ENCODE peak calls at places on chromosomes 13 and 19, in ten cellular contexts. L is epithelial cell of esophagus; M is CD4-positive, alpha-beta T cell; K is lower leg skin; E is CD8-positive, alpha-beta T cell; O is stomach; X is endodermal cell; U is HFFc6; H is NB4; G is astrocyte. S is an unnamed sample.

GRCh38 chr19:29663861-29664752 is 1.2 kb upstream of the PLEKHF1 start:
- DNase-seq in L (peak), M (no peak), K (peak), E (no peak), O (no peak), X (no peak), U (peak), H (no peak), G (peak), S (no peak)

GRCh38 chr13:86870388-86870966 is 800.7 kb upstream of the SLITRK5 start:
- DNase-seq in L (peak), M (no peak), K (no peak), E (no peak), O (no peak), X (no peak), U (no peak), H (peak), G (no peak), S (no peak)

GRCh38 chr19:1079566-1080111 is 12.7 kb downstream of the ARHGAP45 start:
- DNase-seq in L (no peak), M (peak), K (no peak), E (no peak), O (no peak), X (no peak), U (no peak), H (no peak), G (no peak), S (no peak)

GRCh38 chr19:4524808-4525562 is 6.7 kb upstream of the PLIN4 start:
- DNase-seq in L (peak), M (peak), K (no peak), E (peak), O (peak), X (peak), U (peak), H (peak), G (no peak), S (peak)

GRCh38 chr13:113273856-113274590 is 23.0 kb upstream of the LAMP1 start:
- DNase-seq in L (peak), M (no peak), K (no peak), E (no peak), O (no peak), X (no peak), U (peak), H (peak), G (peak), S (no peak)

GRCh38 chr13:45333973-45334922 is 6.7 kb downstream of the TPT1 start:
- DNase-seq in L (no peak), M (peak), K (no peak), E (no peak), O (no peak), X (peak), U (peak), H (peak), G (peak), S (no peak)

GRCh38 chr19:49614096-49614857 is 23.3 kb downstream of the PRR12 start:
- DNase-seq in L (peak), M (no peak), K (no peak), E (no peak), O (no peak), X (no peak), U (peak), H (peak), G (peak), S (no peak)

GRCh38 chr13:111225184-111225583 is 95.3 kb upstream of the TEX29 start:
- DNase-seq in L (no peak), M (no peak), K (no peak), E (no peak), O (no peak), X (no peak), U (no peak), H (no peak), G (no peak), S (no peak)

GRCh38 chr19:58356971-58357797 is 3.9 kb upstream of the A1BG start:
- DNase-seq in L (no peak), M (no peak), K (no peak), E (no peak), O (no peak), X (peak), U (no peak), H (no peak), G (no peak), S (no peak)

GRCh38 chr19:42683917-42684513 is 56.3 kb downstream of the PSG3 start:
- DNase-seq in L (peak), M (no peak), K (no peak), E (no peak), O (no peak), X (peak), U (no peak), H (peak), G (peak), S (peak)

GRCh38 chr13:57629391-57629804 is 2.1 kb upstream of the PCDH17 start:
- DNase-seq in L (no peak), M (no peak), K (no peak), E (no peak), O (no peak), X (no peak), U (no peak), H (no peak), G (peak), S (no peak)

GRCh38 chr19:8194528-8195275 is 14.5 kb upstream of the CERS4 start:
- DNase-seq in L (no peak), M (peak), K (peak), E (peak), O (peak), X (peak), U (no peak), H (peak), G (no peak), S (no peak)

GRCh38 chr13:93080587-93080986 is 146.0 kb upstream of the GPC6 start:
- DNase-seq in L (peak), M (no peak), K (no peak), E (no peak), O (no peak), X (no peak), U (no peak), H (no peak), G (peak), S (no peak)

GRCh38 chr13:98475521-98475920 is 101.4 kb downstream of the STK24 start:
- DNase-seq in L (no peak), M (no peak), K (peak), E (no peak), O (no peak), X (peak), U (no peak), H (peak), G (no peak), S (no peak)
- TF ChIP-seq CTCF in L (no peak), M (no peak), K (no peak), E (no peak), O (no peak), X (no peak), U (no peak), H (no peak), G (no peak), S (no peak)

DNA sequence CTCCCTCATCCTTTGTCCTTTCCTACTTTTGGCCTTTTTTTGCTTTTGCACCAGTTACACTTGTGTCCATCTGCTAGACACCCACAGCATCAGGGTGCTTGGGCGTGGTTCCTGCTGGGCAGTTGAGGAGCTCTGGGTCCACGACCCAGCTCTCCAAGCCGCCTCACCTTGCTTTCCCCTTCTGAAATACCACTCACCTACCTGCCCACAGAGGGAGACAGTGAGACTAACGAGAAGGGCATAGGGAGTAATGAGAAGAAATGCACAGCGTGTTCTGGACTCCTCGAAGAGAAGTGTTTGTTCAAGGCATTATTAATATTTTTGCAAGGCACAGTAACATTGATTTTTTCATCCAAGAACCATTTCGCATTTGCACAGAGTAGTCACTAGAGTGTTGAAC is 92.9 kb downstream of the DNAJC15 start:
- DNase-seq in L (no peak), M (no peak), K (no peak), E (no peak), O (no peak), X (no peak), U (no peak), H (no peak), G (no peak), S (no peak)
- TF ChIP-seq CTCF in L (peak), M (no peak), K (no peak), E (no peak), O (no peak), X (peak), U (peak), H (no peak), G (no peak), S (no peak)

DNA sequence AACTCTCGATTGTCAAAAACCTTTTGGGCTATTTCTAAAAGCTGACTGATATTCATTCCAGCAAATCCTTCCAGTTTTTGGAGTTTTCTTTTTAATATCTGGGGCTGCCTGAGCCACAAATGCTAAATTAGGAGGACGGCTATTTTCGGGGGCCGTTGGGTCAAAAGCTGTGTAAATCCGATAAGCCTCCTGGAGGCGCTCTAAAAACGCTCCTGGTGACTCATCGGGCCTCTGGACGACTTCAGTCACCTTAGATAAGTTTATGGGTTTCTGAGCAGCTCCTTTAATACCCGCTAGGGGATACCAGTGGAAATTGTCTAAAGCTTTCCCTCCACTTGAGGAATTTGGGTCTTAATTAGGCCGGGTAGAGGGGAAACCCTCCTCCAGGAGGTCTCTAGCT is 66.4 kb downstream of the ZNF730 start:
- DNase-seq in L (no peak), M (no peak), K (no peak), E (no peak), O (no peak), X (no peak), U (no peak), H (no peak), G (no peak), S (no peak)
- TF ChIP-seq CTCF in L (no peak), M (no peak), K (no peak), E (no peak), O (no peak), X (no peak), U (no peak), H (no peak), G (no peak), S (no peak)

GRCh38 chr13:28401303-28402056 is 93.4 kb downstream of the FLT1 start:
- DNase-seq in L (no peak), M (no peak), K (no peak), E (no peak), O (no peak), X (no peak), U (peak), H (peak), G (peak), S (peak)
- TF ChIP-seq CTCF in L (no peak), M (no peak), K (no peak), E (no peak), O (no peak), X (no peak), U (peak), H (no peak), G (no peak), S (no peak)

DNA sequence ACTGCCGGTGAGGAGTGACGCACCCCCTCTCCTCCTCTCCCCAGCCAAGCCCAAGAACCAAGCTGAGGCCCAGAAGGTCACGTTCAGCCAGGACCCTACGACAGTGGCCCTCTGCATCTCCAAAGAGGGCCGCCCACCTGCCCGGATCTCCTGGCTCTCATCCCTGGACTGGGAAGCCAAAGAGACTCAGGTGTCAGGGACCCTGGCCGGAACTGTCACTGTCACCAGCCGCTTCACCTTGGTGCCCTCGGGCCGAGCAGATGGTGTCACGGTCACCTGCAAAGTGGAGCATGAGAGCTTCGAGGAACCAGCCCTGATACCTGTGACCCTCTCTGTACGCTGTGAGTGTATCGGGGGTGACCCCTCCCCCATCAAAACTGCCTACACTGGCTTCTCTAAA is 19.2 kb upstream of the TOMM40 start:
- DNase-seq in L (no peak), M (no peak), K (no peak), E (no peak), O (no peak), X (no peak), U (no peak), H (no peak), G (no peak), S (no peak)
- TF ChIP-seq CTCF in L (no peak), M (no peak), K (no peak), E (no peak), O (no peak), X (no peak), U (no peak), H (no peak), G (no peak), S (no peak)

DNA sequence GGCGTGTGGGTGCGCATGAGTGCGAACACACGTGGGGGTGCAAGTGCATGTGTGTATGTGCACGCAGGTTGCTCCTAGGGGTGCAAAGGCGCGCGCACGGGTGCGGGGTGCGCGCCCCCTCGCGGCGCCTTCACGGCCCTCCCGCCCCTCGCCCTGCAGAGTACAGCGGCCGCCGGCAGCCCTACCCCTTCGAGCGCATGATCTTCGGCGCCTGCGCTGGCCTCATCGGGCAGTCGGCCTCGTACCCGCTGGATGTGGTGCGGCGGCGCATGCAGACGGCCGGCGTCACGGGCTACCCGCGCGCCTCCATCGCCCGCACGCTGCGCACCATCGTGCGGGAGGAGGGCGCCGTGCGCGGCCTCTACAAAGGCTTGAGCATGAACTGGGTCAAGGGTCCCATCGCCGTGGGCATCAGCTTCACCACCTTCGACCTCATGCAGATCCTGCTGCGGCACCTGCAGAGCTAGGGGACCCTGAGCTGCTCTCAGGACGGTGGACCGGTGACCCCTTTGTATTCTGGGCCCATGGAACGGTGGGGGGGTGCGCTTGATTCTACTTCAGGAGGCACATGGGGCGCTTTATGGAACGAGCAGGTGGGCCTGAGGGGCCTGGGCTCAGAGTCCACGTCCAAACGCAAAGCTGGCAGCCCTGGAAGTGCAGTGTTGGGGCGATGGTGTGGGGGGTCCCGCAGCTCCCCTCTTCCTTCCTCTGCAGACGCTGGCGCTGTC is 27.7 kb downstream of the TMEM161A start:
- DNase-seq in L (peak), M (peak), K (no peak), E (no peak), O (no peak), X (peak), U (no peak), H (no peak), G (no peak), S (peak)
- TF ChIP-seq CTCF in L (no peak), M (peak), K (no peak), E (no peak), O (no peak), X (peak), U (peak), H (no peak), G (peak), S (peak)